ENCODE peak calls at places on chromosomes 2 and 18, in ten cellular contexts. T, F, X, M, S, C, U, P, L and Y are unnamed samples.

GRCh38 chr2:10007440-10007839 is 35.9 kb upstream of the KLF11 start:
- DNase-seq in X (no peak), U (no peak), P (no peak), T (no peak), C (no peak), S (no peak), F (no peak), L (no peak), M (peak), Y (no peak)

GRCh38 chr2:157748371-157749132 is 119.9 kb upstream of the ACVR1C start:
- DNase-seq in X (no peak), F (peak), S (no peak), M (no peak), C (no peak), U (no peak), T (no peak), L (no peak), P (no peak), Y (no peak)

GRCh38 chr18:62802523-62802922 is 87.2 kb downstream of the PHLPP1 start:
- DNase-seq in X (no peak), F (no peak), P (no peak), C (no peak), T (no peak), U (no peak), M (no peak), S (no peak), L (peak), Y (no peak)

GRCh38 chr2:230650585-230651137 is 62.0 kb upstream of the CAB39 start:
- DNase-seq in T (no peak), C (no peak), L (no peak), U (no peak), M (no peak), S (no peak), F (no peak), X (peak), P (peak), Y (no peak)

GRCh38 chr2:108189316-108189715 is 50.5 kb upstream of the SULT1C3 start:
- DNase-seq in C (no peak), L (no peak), X (no peak), S (no peak), U (no peak), M (no peak), P (no peak), F (peak), T (no peak), Y (no peak)

GRCh38 chr2:241989074-241989473 is 119.5 kb downstream of the RTP5 start:
- DNase-seq in L (no peak), C (no peak), S (no peak), U (no peak), X (no peak), M (peak), T (no peak), P (no peak), F (no peak), Y (no peak)

GRCh38 chr2:231941673-231942072 is 15.5 kb upstream of the NPPC start:
- DNase-seq in M (no peak), L (no peak), C (no peak), U (no peak), S (no peak), P (no peak), T (no peak), X (no peak), F (no peak), Y (no peak)

GRCh38 chr2:85156141-85156540 is 22.9 kb downstream of the TCF7L1 start:
- DNase-seq in M (no peak), P (no peak), F (no peak), T (no peak), X (no peak), U (no peak), S (no peak), C (no peak), L (no peak), Y (no peak)

GRCh38 chr2:43758738-43759137 is 15.1 kb upstream of the DYNC2LI1 start:
- DNase-seq in L (peak), M (peak), C (no peak), F (no peak), U (no peak), T (no peak), S (no peak), P (no peak), X (no peak), Y (no peak)

GRCh38 chr2:40130251-40130994 is 321.5 kb downstream of the SLC8A1 start:
- DNase-seq in M (no peak), T (no peak), P (no peak), L (no peak), U (no peak), F (peak), S (no peak), C (no peak), X (no peak), Y (no peak)

GRCh38 chr2:186309901-186310300 is 176.2 kb upstream of the ZC3H15 start:
- DNase-seq in U (no peak), L (peak), C (no peak), F (no peak), T (no peak), M (no peak), S (no peak), X (no peak), P (no peak), Y (no peak)

GRCh38 chr18:24173997-24174396 is 35.1 kb downstream of the CABYR start:
- DNase-seq in P (no peak), S (no peak), T (no peak), M (no peak), L (no peak), X (no peak), F (no peak), C (no peak), U (no peak), Y (no peak)

GRCh38 chr18:72181241-72181764 is 362.8 kb downstream of the CBLN2 start:
- DNase-seq in L (no peak), S (no peak), T (no peak), M (no peak), U (no peak), C (no peak), X (no peak), P (no peak), F (no peak), Y (no peak)

GRCh38 chr2:237744613-237745249 is 53.8 kb upstream of the RBM44 start:
- DNase-seq in T (peak), U (peak), M (peak), P (peak), C (peak), F (peak), L (peak), S (peak), X (peak), Y (peak)

GRCh38 chr2:38467768-38468463 is 90.8 kb upstream of the ATL2 start:
- DNase-seq in U (no peak), F (no peak), M (no peak), X (no peak), C (no peak), L (no peak), P (no peak), S (no peak), T (no peak), Y (no peak)

GRCh38 chr2:182672471-182673165 is 43.4 kb upstream of the DNAJC10 start:
- DNase-seq in L (peak), M (no peak), U (no peak), P (no peak), T (no peak), S (no peak), C (no peak), F (peak), X (no peak), Y (no peak)

GRCh38 chr2:153871231-153872221 is at the start of gene GALNT13:
- DNase-seq in P (peak), L (peak), C (no peak), M (no peak), F (no peak), T (no peak), S (no peak), X (no peak), U (peak), Y (peak)

GRCh38 chr2:119126650-119127049 is 31.9 kb downstream of the C1QL2 start:
- DNase-seq in U (no peak), M (no peak), L (no peak), P (peak), T (peak), F (no peak), X (peak), S (no peak), C (peak), Y (peak)

GRCh38 chr2:54371461-54372065 is 84.6 kb upstream of the SPTBN1 start:
- DNase-seq in L (no peak), P (no peak), T (no peak), C (no peak), X (no peak), F (no peak), M (no peak), U (no peak), S (no peak), Y (no peak)

GRCh38 chr2:120224735-120225548 is 1.7 kb upstream of the TMEM185B start:
- DNase-seq in C (no peak), L (no peak), X (no peak), T (no peak), M (no peak), F (no peak), P (no peak), U (no peak), S (no peak), Y (no peak)

GRCh38 chr18:58520964-58521363 is 107.9 kb downstream of the ALPK2 start:
- DNase-seq in S (no peak), F (no peak), L (no peak), P (no peak), M (no peak), X (peak), C (no peak), U (no peak), T (no peak), Y (no peak)

GRCh38 chr2:12709207-12709522 is 7.6 kb upstream of the TRIB2 start:
- DNase-seq in M (no peak), T (no peak), L (no peak), C (no peak), S (no peak), F (no peak), U (no peak), X (no peak), P (no peak), Y (no peak)

GRCh38 chr2:74225698-74226459 is 27.5 kb downstream of the MTHFD2 start:
- DNase-seq in M (no peak), P (no peak), F (no peak), T (no peak), U (no peak), L (no peak), S (no peak), C (no peak), X (peak), Y (no peak)

GRCh38 chr2:120758181-120759048 is 22.7 kb downstream of the GLI2 start:
- DNase-seq in M (peak), C (no peak), X (no peak), F (peak), S (no peak), T (no peak), P (no peak), L (peak), U (no peak), Y (no peak)

GRCh38 chr18:69956037-69956436 is 8.4 kb upstream of the CD226 start:
- DNase-seq in F (no peak), T (no peak), S (no peak), X (no peak), P (no peak), L (no peak), M (no peak), C (no peak), U (no peak), Y (no peak)

GRCh38 chr2:42110974-42111322 is 58.2 kb upstream of the EML4 start:
- DNase-seq in U (no peak), P (no peak), M (no peak), L (no peak), T (no peak), S (no peak), X (no peak), C (no peak), F (no peak), Y (no peak)

GRCh38 chr2:68721482-68722071 is 13.0 kb upstream of the ARHGAP25 start:
- DNase-seq in M (no peak), F (no peak), L (no peak), U (no peak), X (peak), P (no peak), S (no peak), C (no peak), T (no peak), Y (no peak)

GRCh38 chr2:160701822-160702221 is 208.2 kb upstream of the RBMS1 start:
- DNase-seq in F (no peak), U (no peak), L (peak), M (no peak), C (no peak), P (no peak), S (no peak), X (no peak), T (no peak), Y (no peak)

GRCh38 chr2:173962036-173962435 is 3.1 kb downstream of the SP3 start:
- DNase-seq in M (no peak), T (no peak), U (no peak), S (no peak), X (peak), F (no peak), L (no peak), C (no peak), P (no peak), Y (no peak)

GRCh38 chr2:121771976-121772742 is 16.7 kb downstream of the TSN start:
- DNase-seq in L (peak), C (no peak), T (no peak), F (no peak), P (peak), U (no peak), S (no peak), M (no peak), X (no peak), Y (no peak)

GRCh38 chr18:52716926-52717325 is 376.9 kb downstream of the DCC start:
- DNase-seq in F (no peak), T (no peak), L (no peak), X (peak), U (no peak), M (peak), S (no peak), C (no peak), P (no peak), Y (no peak)

GRCh38 chr18:304887-305529 is 37.2 kb upstream of the THOC1 start:
- DNase-seq in M (no peak), C (no peak), T (no peak), X (no peak), U (no peak), F (no peak), L (peak), S (no peak), P (no peak), Y (no peak)

GRCh38 chr2:10410001-10410671 is 38.0 kb downstream of the ODC1 start:
- DNase-seq in U (no peak), T (no peak), M (no peak), C (no peak), L (no peak), S (no peak), P (peak), X (no peak), F (no peak), Y (no peak)

GRCh38 chr2:200655918-200656580 is 70.2 kb downstream of the AOX1 start:
- DNase-seq in C (no peak), F (no peak), X (no peak), L (peak), P (no peak), S (no peak), T (no peak), U (no peak), M (no peak), Y (no peak)

GRCh38 chr2:128797937-128798336 is 479.3 kb upstream of the HS6ST1 start:
- DNase-seq in C (no peak), T (no peak), P (no peak), U (no peak), S (no peak), X (no peak), M (no peak), L (no peak), F (no peak), Y (no peak)

GRCh38 chr2:197307933-197308521 is 2.6 kb downstream of the ANKRD44 start:
- DNase-seq in C (no peak), U (no peak), X (no peak), M (no peak), S (no peak), T (peak), L (no peak), F (no peak), P (no peak), Y (no peak)

GRCh38 chr2:219525533-219526232 is 11.4 kb downstream of the ASIC4 start:
- DNase-seq in F (no peak), M (no peak), P (peak), S (no peak), U (no peak), C (no peak), T (no peak), X (peak), L (no peak), Y (no peak)